ENCODE peak calls at places on chromosomes 11 and 22, in four cellular contexts. K is GM23338, I is OCI-LY7, F is hepatocyte. Q is an unnamed sample. For H4K20me1, the result is how much of the 10 kb centered on the place peaks cover.

GRCh38 chr11:85694385-85694980 is 8.5 kb upstream of the CCDC89 start:
- DNase-seq in F (peak), K (peak), I (peak), Q (peak)

GRCh38 chr11:65468874-65469333 is 29.9 kb upstream of the MALAT1 start:
- DNase-seq in F (peak), I (peak), K (peak), Q (peak)

GRCh38 chr22:44682556-44683168 is 19.3 kb upstream of the PRR5 start:
- DNase-seq in F (no peak), K (no peak), I (no peak), Q (no peak)

GRCh38 chr11:44939673-44940072 is 11.0 kb downstream of the TP53I11 start:
- DNase-seq in F (no peak), K (peak), I (no peak), Q (no peak)

GRCh38 chr11:702731-703461 is 3.1 kb upstream of the EPS8L2 start:
- DNase-seq in K (no peak), I (no peak), F (no peak), Q (peak)

GRCh38 chr11:134950692-134951304 is 538.8 kb upstream of the B3GAT1 start:
- DNase-seq in I (no peak), K (no peak), F (no peak), Q (peak)

GRCh38 chr11:64103377-64103985 is 62.4 kb downstream of the MACROD1 start:
- DNase-seq in K (no peak), I (no peak), F (no peak), Q (no peak)

GRCh38 chr11:69640995-69641581 is at the start of gene CCND1:
- DNase-seq in K (peak), I (peak), F (peak), Q (peak)

GRCh38 chr11:45872513-45873356 is 12.7 kb upstream of the MAPK8IP1 start:
- DNase-seq in I (peak), K (peak), F (peak), Q (peak)

GRCh38 chr11:60987577-60988277 is 16.2 kb downstream of the CD6 start:
- DNase-seq in K (no peak), F (no peak), I (no peak), Q (no peak)

GRCh38 chr11:134474942-134475341 is 62.9 kb upstream of the B3GAT1 start:
- DNase-seq in I (no peak), K (no peak), F (no peak), Q (no peak)

GRCh38 chr22:36243996-36244395 is 4.7 kb upstream of the APOL2 start:
- DNase-seq in K (no peak), I (no peak), F (no peak), Q (no peak)

GRCh38 chr11:15378941-15379340 is 264.2 kb downstream of the INSC start:
- DNase-seq in K (no peak), F (no peak), I (no peak), Q (no peak)

GRCh38 chr11:64900263-64900678 is 16.7 kb downstream of the ATG2A start:
- DNase-seq in I (no peak), F (no peak), K (no peak), Q (peak)

GRCh38 chr22:50048066-50048765 is 9.9 kb downstream of the TTLL8 start:
- DNase-seq in I (no peak), F (no peak), K (no peak), Q (no peak)

GRCh38 chr11:83097671-83098070 is 26.0 kb upstream of the RAB30 start:
- DNase-seq in I (no peak), F (no peak), K (no peak), Q (no peak)

GRCh38 chr11:64238999-64239398 is 1.9 kb upstream of the FKBP2 start:
- DNase-seq in K (no peak), I (peak), F (no peak), Q (no peak)

GRCh38 chr11:122215244-122215992 is 99.4 kb upstream of the BLID start:
- DNase-seq in F (peak), K (peak), I (peak), Q (peak)

GRCh38 chr22:44711701-44712100 is 9.7 kb downstream of the PRR5 start:
- DNase-seq in F (no peak), K (no peak), I (no peak), Q (no peak)

GRCh38 chr11:77723024-77723423 is 85.4 kb upstream of the CLNS1A start:
- DNase-seq in F (no peak), K (no peak), I (no peak), Q (no peak)

GRCh38 chr22:38267086-38267485 is 5.7 kb downstream of the TMEM184B start:
- DNase-seq in K (no peak), I (no peak), F (no peak), Q (no peak)

GRCh38 chr11:16612801-16613400 is 125.5 kb upstream of the C11orf58 start:
- DNase-seq in F (peak), K (peak), I (no peak), Q (no peak)

GRCh38 chr11:69573751-69574382 is 67.1 kb upstream of the CCND1 start:
- DNase-seq in F (no peak), K (no peak), I (no peak), Q (no peak)

GRCh38 chr22:28909375-28909774 is 26.0 kb downstream of the ZNRF3 start:
- DNase-seq in K (no peak), I (no peak), F (no peak), Q (no peak)

GRCh38 chr11:43681543-43681942 is 1.0 kb downstream of the HSD17B12 start:
- DNase-seq in I (no peak), K (peak), F (peak), Q (peak)

GRCh38 chr22:30235687-30236170 is 10.8 kb downstream of the LIF start:
- DNase-seq in I (no peak), K (peak), F (peak), Q (peak)

GRCh38 chr22:33811686-33812085 is 108.6 kb downstream of the LARGE1 start:
- DNase-seq in F (peak), I (no peak), K (peak), Q (no peak)

GRCh38 chr22:37784829-37785495 is 22.8 kb upstream of the GCAT start:
- DNase-seq in K (no peak), F (peak), I (no peak), Q (peak)

GRCh38 chr11:8253566-8253965 is 10.1 kb downstream of the LMO1 start:
- DNase-seq in F (no peak), I (no peak), K (no peak), Q (no peak)

GRCh38 chr22:46008291-46008690 is 31.3 kb upstream of the WNT7B start:
- DNase-seq in K (no peak), I (no peak), F (no peak), Q (no peak)

GRCh38 chr11:45405916-45406670 is 120.0 kb upstream of the SYT13 start:
- DNase-seq in I (peak), F (no peak), K (peak), Q (peak)

GRCh38 chr22:31732089-31732829 is 17.7 kb downstream of the PRR14L start:
- DNase-seq in K (no peak), I (no peak), F (no peak), Q (no peak)

GRCh38 chr22:19086944-19087343 is 35.3 kb downstream of the DGCR2 start:
- DNase-seq in F (no peak), K (no peak), I (no peak), Q (peak)

GRCh38 chr22:19092725-19093124 is 29.5 kb downstream of the DGCR2 start:
- DNase-seq in I (no peak), F (no peak), K (no peak), Q (no peak)

GRCh38 chr22:19088866-19089595 is 33.2 kb downstream of the DGCR2 start:
- DNase-seq in K (no peak), F (no peak), I (no peak), Q (no peak)

GRCh38 chr22:19090183-19090582 is 32.0 kb downstream of the DGCR2 start:
- DNase-seq in I (no peak), K (no peak), F (no peak), Q (no peak)

GRCh38 chr22:19090586-19091127 is 31.6 kb downstream of the DGCR2 start:
- DNase-seq in I (no peak), F (no peak), K (no peak), Q (no peak)
- H4K20me1 ChIP-seq in I (under half), F (under half), K (under half), Q (under half)

DNA sequence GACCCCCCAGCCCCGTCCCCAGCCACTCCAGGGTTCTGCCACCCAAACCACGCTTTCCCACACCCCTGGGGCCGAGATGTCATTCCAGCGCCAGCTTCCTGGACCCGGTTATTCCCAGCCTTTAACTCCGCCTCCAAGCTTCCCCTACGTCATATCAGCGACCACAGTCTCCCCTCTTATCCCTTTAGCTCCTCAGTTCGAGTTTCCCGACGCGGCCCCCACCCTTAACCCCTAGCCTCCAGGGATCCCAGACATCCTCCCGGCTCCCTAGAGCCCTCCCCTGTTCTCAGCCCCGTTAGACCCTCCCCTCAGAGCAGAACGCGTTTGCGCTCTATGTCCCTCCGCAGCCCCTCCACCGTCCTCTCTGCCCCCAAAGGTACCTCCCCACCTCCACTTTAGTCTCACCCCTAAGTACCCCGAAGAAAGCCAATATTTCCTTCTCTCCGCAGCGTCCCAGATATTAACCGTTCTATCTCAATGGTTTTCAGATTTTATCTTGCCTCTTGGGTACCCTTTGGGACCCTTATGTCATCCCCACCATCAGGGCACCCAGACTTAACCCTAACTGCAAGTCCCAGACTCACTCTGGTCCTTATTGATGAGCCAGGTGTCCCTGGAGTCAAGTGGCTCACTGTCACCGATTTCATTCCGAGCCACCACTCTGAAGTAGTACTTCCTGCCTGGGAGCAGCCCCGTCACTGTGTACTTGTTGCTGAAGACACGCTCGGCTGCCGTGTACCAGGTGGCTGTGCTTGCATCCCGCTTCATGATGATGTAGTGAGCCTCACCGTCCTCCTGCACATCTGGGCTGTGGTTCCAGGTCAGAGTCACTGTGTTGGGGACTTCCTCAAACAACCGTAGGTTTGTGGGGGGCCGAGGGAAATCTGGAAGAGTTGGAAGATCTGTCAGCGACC is 8.0 kb downstream of the TMEM86A start:
- DNase-seq in I (peak), F (no peak), K (peak), Q (no peak)
- H3K4me3 ChIP-seq in I (no peak), F (no peak), K (peak), Q (no peak)

GRCh38 chr11:32792111-32792947 is 2.1 kb downstream of the CCDC73 start:
- DNase-seq in F (no peak), I (no peak), K (no peak), Q (peak)
- TF ChIP-seq EZH2phosphoT487 in F (no peak), I (no peak), K (no peak), Q (no peak)

GRCh38 chr11:115364892-115365291 is 139.3 kb downstream of the CADM1 start:
- DNase-seq in K (no peak), I (no peak), F (no peak), Q (no peak)

GRCh38 chr11:115363426-115363825 is 140.8 kb downstream of the CADM1 start:
- DNase-seq in F (no peak), K (no peak), I (no peak), Q (no peak)

GRCh38 chr11:115362997-115363396 is 141.2 kb downstream of the CADM1 start:
- DNase-seq in I (peak), K (no peak), F (no peak), Q (no peak)

GRCh38 chr11:115361025-115361424 is 143.2 kb downstream of the CADM1 start:
- DNase-seq in I (no peak), F (no peak), K (no peak), Q (no peak)

DNA sequence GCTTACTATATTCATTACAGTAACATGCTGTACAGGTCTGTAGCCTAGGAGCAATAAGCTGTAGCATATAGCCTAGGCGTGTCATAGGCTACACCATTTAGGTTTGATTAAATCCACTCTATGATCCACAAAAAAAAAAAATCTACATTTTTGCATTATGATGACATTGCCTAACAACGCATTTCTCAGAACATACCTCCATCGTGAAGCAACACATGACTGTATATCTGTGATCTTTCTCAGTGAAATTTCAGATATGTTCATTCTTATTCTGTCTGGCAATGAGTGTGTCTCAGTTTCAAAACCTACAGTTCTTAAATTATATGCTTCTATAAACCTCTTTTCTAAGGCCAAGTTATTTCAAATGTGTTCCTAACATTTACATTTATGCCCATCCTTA is 140.3 kb downstream of the CADM1 start:
- DNase-seq in K (no peak), F (no peak), I (no peak), Q (no peak)
- H4K20me1 ChIP-seq in K (under half), F (under half), I (under half), Q (under half)